ENCODE peak calls at places on chromosomes 16 and 17, in ten cellular contexts. U is non-pigmented ciliary epithelial cell; T is SW 1271; I is astrocyte of the spinal cord; C is A549; F is AG09319; Y is RCC 7860; L is fibroblast of pulmonary artery; S is activated naive CD4-positive, alpha-beta T cell; M is GM23338. W is an unnamed sample.

GRCh38 chr16:31141489-31142108 is 6.1 kb upstream of the PRSS8 start:
- DNase-seq in S (no peak), T (no peak), C (no peak), F (no peak), L (no peak), U (peak), M (no peak), I (no peak), Y (peak), W (no peak)

GRCh38 chr17:32693135-32693897 is 183.6 kb downstream of the MYO1D start:
- DNase-seq in L (no peak), I (no peak), M (no peak), S (no peak), F (no peak), T (no peak), U (no peak), C (no peak), Y (no peak), W (no peak)

GRCh38 chr16:68492501-68493411 is 44.4 kb upstream of the SMPD3 start:
- DNase-seq in T (no peak), F (no peak), U (no peak), L (no peak), Y (no peak), I (no peak), C (no peak), M (no peak), S (no peak), W (no peak)

GRCh38 chr16:73010150-73010676 is 37.7 kb downstream of the ZFHX3 start:
- DNase-seq in U (no peak), Y (no peak), S (no peak), M (no peak), T (no peak), L (no peak), I (no peak), F (no peak), C (no peak), W (no peak)

GRCh38 chr16:71429581-71429980 is 12.3 kb downstream of the TLE7 start:
- DNase-seq in L (no peak), T (no peak), F (no peak), C (no peak), S (no peak), I (no peak), Y (no peak), M (no peak), U (no peak), W (no peak)

GRCh38 chr16:28951410-28951943 is 740 bp downstream of the NFATC2IP start:
- DNase-seq in Y (no peak), L (no peak), F (no peak), S (no peak), M (peak), U (no peak), I (no peak), T (no peak), C (no peak), W (peak)

GRCh38 chr16:31696968-31697743 is 169.5 kb downstream of the AHSP start:
- DNase-seq in F (no peak), U (no peak), I (peak), T (peak), Y (no peak), M (peak), L (peak), C (no peak), S (no peak), W (peak)

GRCh38 chr16:8552487-8553221 is 37.7 kb downstream of the TMEM114 start:
- DNase-seq in I (no peak), L (no peak), F (no peak), C (no peak), M (no peak), T (no peak), S (no peak), Y (no peak), U (no peak), W (no peak)

GRCh38 chr17:8949061-8949622 is 16.4 kb downstream of the PIK3R5 start:
- DNase-seq in Y (no peak), T (no peak), C (no peak), I (no peak), L (no peak), F (no peak), M (no peak), U (no peak), S (no peak), W (no peak)

GRCh38 chr17:2297023-2297422 is 6.6 kb downstream of the SMG6 start:
- DNase-seq in S (no peak), F (no peak), C (no peak), U (no peak), I (no peak), L (no peak), T (no peak), Y (no peak), M (no peak), W (no peak)

GRCh38 chr17:4764612-4765011 is 7.1 kb upstream of the TM4SF5 start:
- DNase-seq in S (no peak), T (no peak), M (no peak), U (no peak), F (no peak), Y (no peak), L (no peak), I (no peak), C (no peak), W (no peak)